ENCODE peak calls at places on chromosomes 1 and 21, in four cellular contexts. J is endothelial cell, I is left colon, F is Kasumi-1. U is an unnamed sample.

GRCh38 chr1:216983823-216984222 is 260.6 kb upstream of the ESRRG start:
- DNase-seq in F (no peak), I (no peak), J (no peak), U (no peak)

GRCh38 chr1:34746785-34747637 is 7.8 kb upstream of the GJB5 start:
- DNase-seq in F (no peak), J (no peak), I (peak; percentile 43), U (no peak)

GRCh38 chr1:55060133-55060999 is 21.0 kb downstream of the PCSK9 start:
- DNase-seq in J (no peak), I (no peak), F (no peak), U (no peak)

GRCh38 chr1:223654083-223654482 is 11.4 kb downstream of the CAPN8 start:
- DNase-seq in J (no peak), I (no peak), F (no peak), U (no peak)

GRCh38 chr1:89757532-89757931 is 63.3 kb upstream of the LRRC8D start:
- DNase-seq in F (peak; percentile 99), J (peak; percentile 63), I (peak; percentile 15), U (peak; percentile 92)

GRCh38 chr1:54805981-54806381 is 4.9 kb upstream of the TTC22 start:
- DNase-seq in J (no peak), F (no peak), I (no peak), U (no peak)

GRCh38 chr21:28104346-28104745 is 888.3 kb downstream of the LTN1 start:
- DNase-seq in F (no peak), I (no peak), J (no peak), U (no peak)

GRCh38 chr1:213772711-213773110 is 215.1 kb upstream of the PROX1 start:
- DNase-seq in F (no peak), J (no peak), I (no peak), U (no peak)

GRCh38 chr1:74683656-74684055 is 10.1 kb upstream of the ERICH3 start:
- DNase-seq in F (no peak), J (no peak), I (no peak), U (no peak)

GRCh38 chr21:42191064-42191463 is 27.9 kb upstream of the ABCG1 start:
- DNase-seq in F (no peak), J (no peak), I (no peak), U (no peak)

GRCh38 chr1:119008483-119009299 is 20.5 kb upstream of the TBX15 start:
- DNase-seq in F (peak; percentile 61), J (peak; percentile 70), I (no peak), U (peak; percentile 72)

GRCh38 chr1:11525516-11525915 is 46.6 kb downstream of the DISP3 start:
- DNase-seq in J (no peak), I (no peak), F (no peak), U (no peak)

GRCh38 chr1:246126580-246126979 is 380.5 kb downstream of the SMYD3 start:
- DNase-seq in I (no peak), J (no peak), F (no peak), U (no peak)

GRCh38 chr21:45883090-45883489 is 98.5 kb upstream of the COL6A1 start:
- DNase-seq in F (no peak), I (no peak), J (no peak), U (no peak)

GRCh38 chr1:5997316-5997715 is 5.1 kb upstream of the NPHP4 start:
- DNase-seq in J (no peak), I (no peak), F (no peak), U (no peak)

GRCh38 chr1:53586765-53587164 is 127.6 kb downstream of the DMRTB1 start:
- DNase-seq in J (no peak), I (no peak), F (no peak), U (no peak)

GRCh38 chr21:23921670-23922418 is 1685.4 kb downstream of the MRPL39 start:
- DNase-seq in J (no peak), F (no peak), I (no peak), U (peak; percentile 6)

GRCh38 chr1:230919201-230919600 is 50.9 kb upstream of the C1orf198 start:
- DNase-seq in I (peak; percentile 40), J (no peak), F (no peak), U (no peak)

GRCh38 chr1:113846391-113847035 is 25.0 kb downstream of the PTPN22 start:
- DNase-seq in J (no peak), F (peak; percentile 35), I (no peak), U (no peak)

GRCh38 chr1:22263359-22263758 is 120.5 kb upstream of the WNT4 start:
- DNase-seq in J (no peak), I (peak; percentile 42), F (no peak), U (no peak)

GRCh38 chr1:23597635-23598388 is 38.5 kb upstream of the ID3 start:
- DNase-seq in F (peak; percentile 92), I (no peak), J (no peak), U (peak; percentile 35)